ENCODE peak calls at places on chromosomes 1 and 21, in seven cellular contexts. F is Caki2, Z is foreskin fibroblast, N is globus pallidus, C is T-helper 17 cell, A is amniotic epithelial cell, K is activated T-helper 1 cell treated with Interleukin-2 at 50 U/mL for 16 hours. P is an unnamed sample.

GRCh38 chr1:184405094-184405493 is 18.3 kb downstream of the C1orf21 start:
- DNase-seq in A (no peak), C (no peak), Z (no peak), K (no peak), N (no peak), F (no peak), P (no peak)

GRCh38 chr1:116147972-116148371 is 36.8 kb downstream of the MAB21L3 start:
- DNase-seq in C (no peak), Z (no peak), F (no peak), A (no peak), N (no peak), K (no peak), P (no peak)

GRCh38 chr1:92953491-92953890 is 7.8 kb downstream of the DIPK1A start:
- DNase-seq in F (no peak), C (no peak), N (no peak), A (no peak), K (no peak), Z (no peak), P (no peak)

GRCh38 chr21:42663860-42664535 is 10.6 kb downstream of the PDE9A start:
- DNase-seq in C (no peak), A (no peak), F (no peak), Z (no peak), N (no peak), K (no peak), P (no peak)

GRCh38 chr1:29739176-29739575 is 502.9 kb downstream of the PTPRU start:
- DNase-seq in A (no peak), Z (no peak), C (no peak), N (no peak), F (no peak), K (no peak), P (no peak)

GRCh38 chr1:38053416-38054091 is 7.0 kb upstream of the POU3F1 start:
- DNase-seq in F (no peak), K (no peak), N (no peak), C (no peak), Z (no peak), A (no peak), P (no peak)

GRCh38 chr1:114195819-114196218 is 42.1 kb upstream of the SYT6 start:
- DNase-seq in N (no peak), K (no peak), A (no peak), C (no peak), Z (no peak), F (no peak), P (no peak)

GRCh38 chr1:58035523-58035922 is 511.0 kb downstream of the OMA1 start:
- DNase-seq in Z (no peak), N (no peak), A (no peak), K (no peak), F (no peak), C (no peak), P (no peak)

GRCh38 chr1:33342041-33342723 is 21.3 kb upstream of the A3GALT2 start:
- DNase-seq in F (peak; percentile 95), K (no peak), A (peak; percentile 97), N (peak; percentile 88), Z (peak; percentile 98), C (no peak), P (peak; percentile 43)

GRCh38 chr1:21327566-21328323 is 37.5 kb upstream of the ECE1 start:
- DNase-seq in Z (no peak), A (no peak), F (no peak), K (no peak), N (no peak), C (no peak), P (no peak)

GRCh38 chr1:227058321-227058751 is 118.2 kb downstream of the COQ8A start:
- DNase-seq in F (no peak), K (no peak), N (no peak), Z (peak; percentile 75), A (peak; percentile 93), C (no peak), P (no peak)

GRCh38 chr21:31611445-31611844 is 48.0 kb upstream of the SOD1 start:
- DNase-seq in A (no peak), N (no peak), F (no peak), C (no peak), Z (no peak), K (no peak), P (no peak)

GRCh38 chr21:32728455-32729237 is 833 bp upstream of the SYNJ1 start:
- DNase-seq in C (no peak), Z (no peak), N (no peak), K (no peak), A (no peak), F (no peak), P (no peak)

GRCh38 chr1:197838836-197839235 is 63.6 kb upstream of the DENND1B start:
- DNase-seq in C (no peak), K (no peak), N (no peak), F (peak; percentile 19), Z (peak; percentile 84), A (peak; percentile 82), P (no peak)

GRCh38 chr1:25041869-25042268 is 111.8 kb upstream of the RUNX3 start:
- DNase-seq in Z (no peak), N (no peak), F (no peak), C (no peak), A (no peak), K (no peak), P (no peak)

GRCh38 chr1:26097696-26098095 is 13.9 kb upstream of the PDIK1L start:
- DNase-seq in F (peak; percentile 31), N (no peak), Z (peak; percentile 30), C (no peak), K (no peak), A (peak; percentile 91), P (no peak)

GRCh38 chr1:20399196-20399595 is 86.8 kb downstream of the CAMK2N1 start:
- DNase-seq in C (no peak), K (no peak), Z (no peak), N (no peak), F (no peak), A (no peak), P (no peak)

GRCh38 chr1:112508242-112509004 is at the start of gene WNT2B:
- DNase-seq in C (peak; percentile 40), A (no peak), K (peak; percentile 40), N (no peak), Z (peak; percentile 57), F (no peak), P (peak; percentile 36)

GRCh38 chr21:34803792-34804440 is 135.1 kb downstream of the CLIC6 start:
- DNase-seq in N (no peak), K (no peak), F (no peak), A (no peak), C (no peak), Z (no peak), P (no peak)

GRCh38 chr1:117318011-117318410 is 49.2 kb upstream of the MAN1A2 start:
- DNase-seq in F (no peak), N (no peak), A (no peak), K (no peak), Z (peak; percentile 4), C (no peak), P (no peak)

GRCh38 chr21:18801468-18801867 is 397.9 kb upstream of the TMPRSS15 start:
- DNase-seq in A (peak; percentile 64), Z (no peak), N (no peak), C (no peak), F (peak; percentile 15), K (no peak), P (peak; percentile 32)

GRCh38 chr1:195939844-195940243 is 668.4 kb downstream of the KCNT2 start:
- DNase-seq in K (no peak), C (no peak), N (peak; percentile 7), A (peak; percentile 0), F (no peak), Z (no peak), P (no peak)